ENCODE peak calls at places on chromosomes 11 and 22, in five cellular contexts. A, I, S, G and R are unnamed samples.

GRCh38 chr11:65454696-65455456 is 32.3 kb downstream of the NEAT1 start:
- DNase-seq in G (no peak), I (peak), S (peak), A (peak), R (no peak)

GRCh38 chr22:39122772-39123470 is 25.9 kb downstream of the APOBEC3H start:
- DNase-seq in S (no peak), A (no peak), I (no peak), G (no peak), R (no peak)

GRCh38 chr11:33716236-33716635 is 15.6 kb upstream of the C11orf91 start:
- DNase-seq in A (peak), G (no peak), I (no peak), S (no peak), R (no peak)

GRCh38 chr11:65435330-65435931 is 12.8 kb downstream of the NEAT1 start:
- DNase-seq in S (no peak), G (no peak), A (peak), I (no peak), R (no peak)

GRCh38 chr11:48005878-48006277 is 25.5 kb downstream of the PTPRJ start:
- DNase-seq in I (no peak), A (no peak), G (no peak), S (no peak), R (no peak)

GRCh38 chr22:40241200-40241763 is 63.6 kb downstream of the TNRC6B start:
- DNase-seq in A (no peak), I (no peak), G (no peak), S (no peak), R (no peak)

GRCh38 chr11:130882138-130882551 is 34.1 kb downstream of the SNX19 start:
- DNase-seq in G (no peak), A (no peak), S (no peak), I (no peak), R (no peak)

GRCh38 chr11:7514099-7514725 is 413 bp downstream of the PPFIBP2 start:
- DNase-seq in I (peak), S (no peak), A (peak), G (no peak), R (no peak)

GRCh38 chr11:7890417-7891179 is 40.5 kb downstream of the OR10A6 start:
- DNase-seq in I (no peak), G (no peak), A (peak), S (no peak), R (no peak)

GRCh38 chr11:13878077-13878476 is 84.4 kb upstream of the SPON1 start:
- DNase-seq in A (no peak), I (no peak), G (no peak), S (no peak), R (no peak)

GRCh38 chr11:20111871-20112270 is 48.4 kb downstream of the DBX1 start:
- DNase-seq in G (no peak), A (no peak), I (no peak), S (no peak), R (no peak)
- TF ChIP-seq CTCF in G (no peak), A (no peak), I (no peak), S (no peak), R (no peak)

GRCh38 chr11:2992234-2992999 is at the start of gene NAP1L4:
- DNase-seq in I (peak), S (peak), A (peak), G (peak), R (peak)

GRCh38 chr11:2990617-2991476 is 1.3 kb downstream of the NAP1L4 start:
- DNase-seq in I (no peak), S (no peak), A (no peak), G (no peak), R (no peak)

GRCh38 chr11:2993000-2993330 is 836 bp upstream of the NAP1L4 start:
- DNase-seq in A (no peak), I (no peak), G (no peak), S (no peak), R (no peak)

GRCh38 chr11:2989551-2989950 is 2.6 kb downstream of the NAP1L4 start:
- DNase-seq in S (no peak), I (no peak), G (no peak), A (no peak), R (no peak)

DNA sequence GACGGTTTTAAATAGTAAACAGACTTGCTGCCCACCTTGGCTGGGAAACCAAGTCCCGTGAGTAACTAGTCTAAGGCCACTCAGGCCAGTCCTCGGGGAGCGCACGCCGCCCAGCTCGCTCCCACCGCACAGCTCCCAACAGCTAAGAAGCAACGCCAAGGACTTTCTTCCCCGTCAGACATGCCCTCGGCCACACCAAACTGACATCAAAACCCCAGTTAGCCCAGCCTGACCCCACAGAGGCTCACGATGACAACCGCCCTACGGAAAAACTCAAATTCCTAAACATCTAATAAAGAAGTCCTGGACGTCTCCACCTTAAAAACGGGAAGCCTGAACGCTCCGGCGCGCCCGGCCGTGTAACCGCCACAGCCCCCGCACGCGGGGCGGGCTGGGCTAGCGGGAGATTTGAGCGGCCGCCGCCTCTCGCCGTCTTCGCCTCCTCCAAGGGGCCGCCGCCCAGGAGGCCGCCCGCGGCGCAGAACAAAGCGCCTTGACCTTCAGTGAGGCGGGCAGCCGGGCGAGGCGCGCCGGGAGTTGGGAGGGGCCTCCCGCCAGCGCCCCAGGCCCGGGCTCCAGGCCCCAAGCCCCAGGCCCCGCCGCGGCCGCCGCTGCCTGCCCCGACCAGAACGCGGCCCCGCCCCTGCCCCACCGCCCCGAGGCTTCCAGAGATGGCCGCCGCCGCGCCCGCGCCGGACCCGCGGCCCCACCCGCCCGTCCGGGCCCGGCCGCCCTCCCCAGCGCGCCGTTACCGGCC is 474 bp downstream of the NAP1L4 start:
- DNase-seq in A (peak), G (no peak), I (no peak), S (no peak), R (no peak)
- TF ChIP-seq CTCF in A (no peak), G (no peak), I (no peak), S (no peak), R (no peak)

GRCh38 chr11:62399172-62399867 is 19.5 kb upstream of the SCGB1A1 start:
- DNase-seq in G (no peak), I (no peak), A (peak), S (no peak), R (no peak)
- TF ChIP-seq CTCF in G (no peak), I (no peak), A (no peak), S (no peak), R (no peak)

DNA sequence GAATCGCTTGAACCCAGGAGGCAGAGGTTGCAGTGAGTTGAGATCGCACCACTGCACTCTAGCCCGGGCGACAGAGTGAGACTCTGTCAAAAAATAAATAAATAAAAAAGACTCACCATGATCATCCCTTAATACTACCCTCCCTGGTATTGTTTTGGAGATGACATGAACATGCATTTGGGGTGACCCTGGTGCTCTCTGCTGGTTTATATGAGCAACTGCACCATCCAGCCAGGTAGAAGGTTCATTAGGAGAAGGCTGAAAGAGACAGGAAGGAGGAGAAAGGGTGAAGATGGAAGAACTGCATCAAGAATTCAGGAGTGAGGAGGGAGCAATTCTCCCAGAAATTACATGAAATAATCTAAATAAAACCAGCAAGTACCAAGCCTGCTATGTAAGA is 37.8 kb downstream of the SLC5A1 start:
- DNase-seq in S (no peak), I (no peak), G (peak), A (peak), R (peak)
- TF ChIP-seq CTCF in S (peak), I (peak), G (peak), A (peak), R (peak)

DNA sequence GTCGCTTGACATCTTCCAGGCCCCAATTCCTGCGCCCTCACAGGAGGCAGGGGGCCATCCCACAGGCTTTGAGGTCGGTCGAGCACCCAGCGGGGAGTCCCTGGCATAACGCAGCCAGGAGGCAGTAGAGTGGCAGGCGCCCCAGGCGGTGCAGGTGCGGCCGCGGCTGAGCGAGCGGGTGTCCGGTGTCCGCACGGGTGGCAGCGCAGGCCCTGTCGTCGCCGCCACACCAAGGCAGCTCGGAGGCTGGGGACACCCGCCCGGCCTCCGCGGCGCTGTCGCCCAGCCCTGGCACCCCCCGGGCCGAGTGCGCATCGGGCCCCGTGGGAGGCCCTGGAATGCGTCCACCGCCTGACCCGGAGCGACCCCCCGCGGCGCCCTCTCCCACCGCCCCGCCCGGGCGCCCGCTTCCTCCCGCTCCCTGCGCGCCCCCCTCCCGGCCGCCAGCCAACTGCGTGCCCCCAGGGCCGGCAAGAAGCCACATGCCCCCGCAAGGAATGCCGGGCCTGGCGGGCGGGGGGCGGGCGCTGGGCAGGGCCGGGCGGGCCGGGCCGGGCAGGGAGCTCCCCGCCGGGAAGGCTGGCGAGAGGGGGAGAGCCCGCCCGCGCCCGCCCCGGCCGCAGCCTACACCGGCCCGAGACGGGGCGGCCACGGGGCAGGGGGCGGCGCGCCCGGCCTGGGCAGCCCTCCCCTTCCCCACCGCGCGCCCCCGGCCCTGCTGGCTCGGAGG is 33.9 kb downstream of the PRDM11 start:
- DNase-seq in S (no peak), G (no peak), A (peak), I (peak), R (no peak)
- TF ChIP-seq CTCF in S (peak), G (peak), A (peak), I (peak), R (peak)

GRCh38 chr22:22022255-22022840 is 39.8 kb upstream of the TOP3B start:
- DNase-seq in A (no peak), G (no peak), I (no peak), S (no peak), R (no peak)

GRCh38 chr22:22019659-22020424 is 37.3 kb upstream of the TOP3B start:
- DNase-seq in S (no peak), I (no peak), A (no peak), G (no peak), R (no peak)

GRCh38 chr22:22020425-22020852 is 37.9 kb upstream of the TOP3B start:
- DNase-seq in I (no peak), A (no peak), G (no peak), S (no peak), R (no peak)

GRCh38 chr22:22022977-22023534 is 40.5 kb upstream of the TOP3B start:
- DNase-seq in S (no peak), A (no peak), G (no peak), I (no peak), R (no peak)

GRCh38 chr22:22021160-22021750 is 38.7 kb upstream of the TOP3B start:
- DNase-seq in A (no peak), G (no peak), I (no peak), S (no peak), R (no peak)
- TF ChIP-seq CTCF in A (no peak), G (no peak), I (no peak), S (no peak), R (no peak)

DNA sequence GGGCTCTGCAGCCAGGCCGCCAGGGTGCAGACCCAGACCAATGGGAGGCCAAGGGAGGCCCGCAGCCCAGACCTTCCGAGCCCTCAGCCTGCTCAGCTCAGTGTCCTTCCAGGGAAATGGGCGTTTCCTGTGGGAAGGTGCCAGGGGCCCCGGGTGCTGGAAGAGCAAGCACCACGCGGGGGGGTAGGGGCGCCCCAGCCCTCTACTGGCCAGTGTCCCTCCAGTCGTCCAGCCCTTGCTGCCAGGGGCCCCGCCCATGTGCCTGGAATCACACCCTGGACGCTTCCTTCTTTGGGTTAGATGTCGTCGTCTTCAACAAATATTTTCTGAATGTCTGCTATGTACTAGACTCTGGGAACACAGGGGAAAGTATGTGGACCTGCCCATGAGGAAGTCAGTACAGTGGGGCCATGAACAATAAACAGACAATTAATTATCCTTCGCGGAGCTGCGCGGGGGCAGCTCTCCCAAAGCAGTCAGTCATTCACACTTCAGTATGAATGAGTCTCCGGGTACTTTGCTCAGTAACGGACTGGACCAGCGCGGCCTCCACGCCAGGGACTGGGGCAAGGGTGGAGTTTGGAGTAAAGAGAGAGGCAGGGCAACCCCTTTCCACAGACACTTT is 60.2 kb downstream of the CDKN1C start:
- DNase-seq in A (peak), I (no peak), S (no peak), G (no peak), R (peak)
- TF ChIP-seq CTCF in A (no peak), I (no peak), S (no peak), G (no peak), R (peak)